ENCODE peak calls at places on chromosome 6, in seven cellular contexts. One of them, this sample, is unnamed. For H3K27me3, the result is how much of the 10 kb centered on the place peaks cover.

GRCh38 chr6:151822252-151823111 is 15.0 kb downstream of the ESR1 start:
- DNase-seq in H1: no peak
- DNase-seq in upper lobe of right lung: no peak
- DNase-seq in foreskin keratinocyte: no peak
- DNase-seq in K562: no peak
- DNase-seq in fibroblast of lung: no peak
- DNase-seq in sigmoid colon: no peak
- DNase-seq in this sample: no peak

GRCh38 chr6:36039113-36039512 is 11.5 kb downstream of the MAPK14 start:
- DNase-seq in K562: no peak
- DNase-seq in fibroblast of lung: peak
- DNase-seq in foreskin keratinocyte: peak
- DNase-seq in H1: no peak
- DNase-seq in upper lobe of right lung: no peak
- DNase-seq in sigmoid colon: no peak
- DNase-seq in this sample: peak

GRCh38 chr6:142774292-142774691 is 170.7 kb downstream of the HIVEP2 start:
- DNase-seq in sigmoid colon: no peak
- DNase-seq in upper lobe of right lung: no peak
- DNase-seq in H1: no peak
- DNase-seq in foreskin keratinocyte: no peak
- DNase-seq in K562: no peak
- DNase-seq in fibroblast of lung: no peak
- DNase-seq in this sample: no peak

GRCh38 chr6:10736721-10737120 is 10.9 kb upstream of the TMEM14B start:
- DNase-seq in fibroblast of lung: no peak
- DNase-seq in upper lobe of right lung: no peak
- DNase-seq in sigmoid colon: no peak
- DNase-seq in K562: no peak
- DNase-seq in foreskin keratinocyte: no peak
- DNase-seq in H1: no peak
- DNase-seq in this sample: no peak

GRCh38 chr6:87682310-87682709 is 19.7 kb downstream of the AKIRIN2 start:
- DNase-seq in upper lobe of right lung: no peak
- DNase-seq in sigmoid colon: no peak
- DNase-seq in H1: no peak
- DNase-seq in fibroblast of lung: peak
- DNase-seq in foreskin keratinocyte: peak
- DNase-seq in K562: no peak
- DNase-seq in this sample: no peak

GRCh38 chr6:118161364-118161763 is 254.3 kb downstream of the SLC35F1 start:
- DNase-seq in upper lobe of right lung: no peak
- DNase-seq in H1: no peak
- DNase-seq in fibroblast of lung: no peak
- DNase-seq in foreskin keratinocyte: no peak
- DNase-seq in sigmoid colon: no peak
- DNase-seq in K562: no peak
- DNase-seq in this sample: no peak

GRCh38 chr6:41937881-41938574 is 3.6 kb downstream of the CCND3 start:
- DNase-seq in H1: no peak
- DNase-seq in sigmoid colon: no peak
- DNase-seq in foreskin keratinocyte: no peak
- DNase-seq in upper lobe of right lung: no peak
- DNase-seq in K562: no peak
- DNase-seq in fibroblast of lung: no peak
- DNase-seq in this sample: no peak

GRCh38 chr6:115838763-115839401 is 221.8 kb downstream of the FRK start:
- DNase-seq in H1: peak
- DNase-seq in upper lobe of right lung: no peak
- DNase-seq in foreskin keratinocyte: peak
- DNase-seq in sigmoid colon: no peak
- DNase-seq in fibroblast of lung: no peak
- DNase-seq in K562: peak
- DNase-seq in this sample: peak

GRCh38 chr6:157410088-157410487 is 29.1 kb downstream of the ZDHHC14 start:
- DNase-seq in fibroblast of lung: peak
- DNase-seq in K562: no peak
- DNase-seq in foreskin keratinocyte: no peak
- DNase-seq in sigmoid colon: no peak
- DNase-seq in upper lobe of right lung: no peak
- DNase-seq in H1: no peak
- DNase-seq in this sample: no peak

GRCh38 chr6:157304840-157305675 is 18.3 kb downstream of the TMEM242 start:
- DNase-seq in H1: no peak
- DNase-seq in sigmoid colon: peak
- DNase-seq in upper lobe of right lung: no peak
- DNase-seq in foreskin keratinocyte: no peak
- DNase-seq in fibroblast of lung: peak
- DNase-seq in K562: peak
- DNase-seq in this sample: peak

DNA sequence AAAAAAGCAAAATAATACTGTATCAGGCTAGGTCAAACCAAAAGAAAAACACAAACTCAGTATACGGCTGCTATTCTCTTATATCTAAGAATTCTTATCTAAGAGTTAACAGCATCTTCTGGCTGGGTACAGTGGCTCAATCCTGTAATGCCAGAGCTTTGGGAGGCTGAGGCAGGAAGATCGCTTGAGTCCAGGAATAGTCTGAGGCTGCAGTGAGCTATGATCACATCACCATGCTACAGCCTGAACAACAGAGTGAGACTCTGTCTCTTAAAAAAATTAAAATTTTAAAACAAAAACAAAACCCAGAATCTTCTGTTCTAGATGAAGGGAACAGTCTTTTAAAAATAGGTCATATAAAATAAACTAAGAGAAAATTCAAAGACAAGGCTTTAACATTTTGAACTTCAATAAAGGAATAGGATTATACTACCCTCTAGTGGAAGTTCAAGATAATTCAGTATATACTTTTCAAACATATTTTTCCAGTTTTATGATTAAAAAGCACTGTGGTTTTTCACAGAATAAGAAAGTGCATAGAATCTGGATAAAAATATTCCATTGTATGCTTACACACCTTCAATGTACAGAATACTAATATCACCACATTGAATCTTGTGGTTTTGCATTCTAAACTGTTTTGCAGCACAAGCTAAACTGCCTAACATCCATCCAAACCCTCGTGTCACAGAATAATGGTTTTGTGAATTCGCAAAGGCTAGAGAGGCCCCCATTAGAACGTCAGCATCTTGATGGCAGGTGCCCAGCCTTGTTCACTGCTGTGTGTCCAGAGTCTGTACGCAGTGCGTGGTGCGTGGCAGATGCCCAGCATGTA is 39.3 kb downstream of the DTNBP1 start:
- DNase-seq in K562: no peak
- DNase-seq in sigmoid colon: peak
- DNase-seq in upper lobe of right lung: no peak
- DNase-seq in H1: no peak
- DNase-seq in foreskin keratinocyte: no peak
- DNase-seq in fibroblast of lung: no peak
- DNase-seq in this sample: peak
- TF ChIP-seq CTCF in K562: peak
- TF ChIP-seq CTCF in sigmoid colon: peak
- TF ChIP-seq CTCF in upper lobe of right lung: peak
- TF ChIP-seq CTCF in H1: no peak
- TF ChIP-seq CTCF in foreskin keratinocyte: peak
- TF ChIP-seq CTCF in fibroblast of lung: peak
- TF ChIP-seq CTCF in this sample: peak

DNA sequence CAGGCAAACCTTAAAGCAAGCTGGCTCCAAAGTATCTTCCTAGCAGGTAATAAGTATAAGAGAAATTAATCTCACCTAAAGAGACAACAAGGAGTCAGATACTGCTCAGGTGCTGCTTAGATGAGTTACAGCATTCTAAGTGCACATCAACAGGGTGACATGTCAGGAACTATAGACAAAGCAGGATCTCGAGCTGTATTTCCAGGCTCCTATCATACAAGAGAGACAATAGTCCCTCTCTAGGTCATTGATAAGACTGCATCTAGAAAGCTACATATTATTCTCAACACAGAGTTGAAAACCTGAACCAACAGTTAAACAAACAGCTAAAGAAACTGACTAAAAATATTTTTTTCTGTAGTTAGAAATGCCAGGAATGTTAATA is 3.9 kb downstream of the PTPRK start:
- DNase-seq in K562: no peak
- DNase-seq in fibroblast of lung: no peak
- DNase-seq in sigmoid colon: no peak
- DNase-seq in upper lobe of right lung: no peak
- DNase-seq in foreskin keratinocyte: peak
- DNase-seq in H1: no peak
- DNase-seq in this sample: peak
- H3K27me3 ChIP-seq in K562: under half
- H3K27me3 ChIP-seq in fibroblast of lung: under half
- H3K27me3 ChIP-seq in sigmoid colon: under half
- H3K27me3 ChIP-seq in upper lobe of right lung: under half
- H3K27me3 ChIP-seq in foreskin keratinocyte: under half
- H3K27me3 ChIP-seq in H1: under half
- H3K27me3 ChIP-seq in this sample: under half

GRCh38 chr6:62891065-62891647 is 320.1 kb upstream of the FKBP1C start:
- DNase-seq in sigmoid colon: no peak
- DNase-seq in K562: peak
- DNase-seq in upper lobe of right lung: no peak
- DNase-seq in fibroblast of lung: no peak
- DNase-seq in H1: no peak
- DNase-seq in foreskin keratinocyte: no peak
- DNase-seq in this sample: peak
- TF ChIP-seq CTCF in sigmoid colon: no peak
- TF ChIP-seq CTCF in K562: peak
- TF ChIP-seq CTCF in upper lobe of right lung: peak
- TF ChIP-seq CTCF in fibroblast of lung: no peak
- TF ChIP-seq CTCF in H1: no peak
- TF ChIP-seq CTCF in foreskin keratinocyte: peak
- TF ChIP-seq CTCF in this sample: no peak

DNA sequence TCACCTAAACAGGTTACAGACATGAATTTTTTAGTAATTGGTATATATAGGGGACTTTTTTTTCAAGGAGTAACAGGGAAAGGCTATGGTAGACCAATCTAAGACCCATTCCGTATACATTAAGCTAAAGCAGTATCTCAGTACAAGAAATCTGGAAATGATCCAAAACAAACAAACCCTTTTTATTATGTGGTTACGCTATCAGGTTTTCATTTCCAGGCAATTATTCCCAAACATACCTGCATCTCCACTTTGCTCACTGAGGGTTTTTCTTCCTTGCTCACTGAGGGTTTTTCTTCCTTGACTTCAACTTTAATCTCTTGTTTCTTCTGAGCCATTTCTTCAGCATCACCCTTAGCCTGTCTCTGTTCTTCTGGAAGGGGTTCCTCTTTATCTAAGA is 107.3 kb downstream of the EPB41L2 start:
- DNase-seq in foreskin keratinocyte: no peak
- DNase-seq in upper lobe of right lung: no peak
- DNase-seq in K562: no peak
- DNase-seq in H1: no peak
- DNase-seq in sigmoid colon: no peak
- DNase-seq in fibroblast of lung: no peak
- DNase-seq in this sample: peak
- H3K27me3 ChIP-seq in foreskin keratinocyte: under half
- H3K27me3 ChIP-seq in upper lobe of right lung: under half
- H3K27me3 ChIP-seq in K562: under half
- H3K27me3 ChIP-seq in H1: under half
- H3K27me3 ChIP-seq in sigmoid colon: under half
- H3K27me3 ChIP-seq in fibroblast of lung: under half
- H3K27me3 ChIP-seq in this sample: under half

GRCh38 chr6:32882879-32883250 is 28.9 kb downstream of the PSMB9 start:
- DNase-seq in upper lobe of right lung: no peak
- DNase-seq in sigmoid colon: no peak
- DNase-seq in H1: no peak
- DNase-seq in fibroblast of lung: peak
- DNase-seq in K562: no peak
- DNase-seq in foreskin keratinocyte: peak
- DNase-seq in this sample: peak

GRCh38 chr6:32883789-32884188 is 29.8 kb downstream of the PSMB9 start:
- DNase-seq in fibroblast of lung: peak
- DNase-seq in K562: no peak
- DNase-seq in foreskin keratinocyte: no peak
- DNase-seq in sigmoid colon: peak
- DNase-seq in upper lobe of right lung: peak
- DNase-seq in H1: no peak
- DNase-seq in this sample: peak

GRCh38 chr6:32886674-32887383 is 32.8 kb downstream of the PSMB9 start:
- DNase-seq in upper lobe of right lung: no peak
- DNase-seq in H1: no peak
- DNase-seq in sigmoid colon: no peak
- DNase-seq in fibroblast of lung: peak
- DNase-seq in foreskin keratinocyte: peak
- DNase-seq in K562: no peak
- DNase-seq in this sample: peak

GRCh38 chr6:32888576-32888975 is 34.6 kb downstream of the PSMB9 start:
- DNase-seq in K562: no peak
- DNase-seq in foreskin keratinocyte: no peak
- DNase-seq in H1: no peak
- DNase-seq in upper lobe of right lung: no peak
- DNase-seq in fibroblast of lung: no peak
- DNase-seq in sigmoid colon: no peak
- DNase-seq in this sample: no peak

GRCh38 chr6:32885698-32886286 is 31.8 kb downstream of the PSMB9 start:
- DNase-seq in fibroblast of lung: peak
- DNase-seq in foreskin keratinocyte: peak
- DNase-seq in K562: no peak
- DNase-seq in upper lobe of right lung: no peak
- DNase-seq in H1: no peak
- DNase-seq in sigmoid colon: no peak
- DNase-seq in this sample: peak
- TF ChIP-seq CTCF in fibroblast of lung: peak
- TF ChIP-seq CTCF in foreskin keratinocyte: peak
- TF ChIP-seq CTCF in K562: peak
- TF ChIP-seq CTCF in upper lobe of right lung: peak
- TF ChIP-seq CTCF in H1: peak
- TF ChIP-seq CTCF in sigmoid colon: peak
- TF ChIP-seq CTCF in this sample: peak

GRCh38 chr6:132247381-132248159 is 153.7 kb downstream of the MOXD1 start:
- DNase-seq in upper lobe of right lung: no peak
- DNase-seq in H1: no peak
- DNase-seq in sigmoid colon: no peak
- DNase-seq in foreskin keratinocyte: no peak
- DNase-seq in fibroblast of lung: peak
- DNase-seq in K562: no peak
- DNase-seq in this sample: peak

GRCh38 chr6:132246632-132247270 is 154.5 kb downstream of the MOXD1 start:
- DNase-seq in K562: no peak
- DNase-seq in upper lobe of right lung: no peak
- DNase-seq in sigmoid colon: no peak
- DNase-seq in H1: no peak
- DNase-seq in fibroblast of lung: no peak
- DNase-seq in foreskin keratinocyte: peak
- DNase-seq in this sample: peak

DNA sequence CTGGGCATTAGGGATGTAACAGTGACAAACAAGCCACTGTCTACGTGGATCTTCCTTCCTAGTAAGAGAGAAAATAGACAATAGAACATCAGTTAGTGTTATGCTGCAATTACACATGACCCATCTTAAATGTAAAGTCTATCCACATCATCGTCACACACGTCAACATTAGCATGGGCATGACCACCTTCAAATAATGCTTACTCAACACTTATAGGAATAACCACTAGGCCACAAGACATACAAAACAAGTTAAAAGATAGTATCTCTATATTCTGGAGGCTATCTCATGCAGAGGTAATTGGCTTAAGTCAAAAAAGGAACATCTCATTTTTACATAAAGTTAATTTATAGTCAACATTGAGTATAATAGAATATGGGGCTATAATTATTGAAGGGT is 156.5 kb downstream of the MOXD1 start:
- DNase-seq in foreskin keratinocyte: no peak
- DNase-seq in upper lobe of right lung: no peak
- DNase-seq in sigmoid colon: no peak
- DNase-seq in fibroblast of lung: no peak
- DNase-seq in H1: no peak
- DNase-seq in K562: no peak
- DNase-seq in this sample: no peak
- H3K27me3 ChIP-seq in foreskin keratinocyte: under half
- H3K27me3 ChIP-seq in upper lobe of right lung: under half
- H3K27me3 ChIP-seq in sigmoid colon: under half
- H3K27me3 ChIP-seq in fibroblast of lung: under half
- H3K27me3 ChIP-seq in H1: under half
- H3K27me3 ChIP-seq in K562: under half
- H3K27me3 ChIP-seq in this sample: under half